ENCODE peak calls at places on chromosomes 6 and 20, in four cellular contexts. One of them, this sample, is unnamed.

GRCh38 chr6:90537723-90538407 is 49.0 kb downstream of the MAP3K7 start:
- ATAC-seq in Panc1: no peak
- ATAC-seq in GM12878: peak
- ATAC-seq in upper lobe of left lung: no peak
- ATAC-seq in this sample: peak

GRCh38 chr20:61955668-61956395 is 109.8 kb downstream of the TAF4 start:
- ATAC-seq in upper lobe of left lung: no peak
- ATAC-seq in GM12878: no peak
- ATAC-seq in Panc1: no peak
- ATAC-seq in this sample: no peak

GRCh38 chr20:24364464-24364863 is 105.0 kb upstream of the SYNDIG1 start:
- ATAC-seq in upper lobe of left lung: no peak
- ATAC-seq in Panc1: no peak
- ATAC-seq in GM12878: no peak
- ATAC-seq in this sample: no peak

GRCh38 chr6:149329529-149329928 is 12.0 kb downstream of the TAB2 start:
- ATAC-seq in GM12878: peak
- ATAC-seq in Panc1: no peak
- ATAC-seq in upper lobe of left lung: no peak
- ATAC-seq in this sample: no peak

GRCh38 chr6:135145509-135145865 is 35.6 kb upstream of the MYB start:
- ATAC-seq in GM12878: peak
- ATAC-seq in upper lobe of left lung: no peak
- ATAC-seq in Panc1: no peak
- ATAC-seq in this sample: no peak

GRCh38 chr6:150857062-150857905 is 8.2 kb upstream of the MTHFD1L start:
- ATAC-seq in Panc1: peak
- ATAC-seq in upper lobe of left lung: peak
- ATAC-seq in GM12878: peak
- ATAC-seq in this sample: peak

GRCh38 chr6:23097569-23097968 is 528.2 kb downstream of the HDGFL1 start:
- ATAC-seq in upper lobe of left lung: no peak
- ATAC-seq in Panc1: no peak
- ATAC-seq in GM12878: no peak
- ATAC-seq in this sample: no peak

GRCh38 chr6:162952343-162952871 is 224.6 kb downstream of the PACRG start:
- ATAC-seq in upper lobe of left lung: no peak
- ATAC-seq in Panc1: no peak
- ATAC-seq in GM12878: no peak
- ATAC-seq in this sample: no peak

GRCh38 chr6:155549928-155550327 is 94.3 kb upstream of the NOX3 start:
- ATAC-seq in Panc1: no peak
- ATAC-seq in GM12878: no peak
- ATAC-seq in upper lobe of left lung: no peak
- ATAC-seq in this sample: no peak

GRCh38 chr6:107292570-107293285 is 166.6 kb downstream of the PDSS2 start:
- ATAC-seq in upper lobe of left lung: no peak
- ATAC-seq in Panc1: no peak
- ATAC-seq in GM12878: no peak
- ATAC-seq in this sample: no peak

GRCh38 chr20:17759449-17759848 is 59.7 kb downstream of the BANF2 start:
- ATAC-seq in upper lobe of left lung: no peak
- ATAC-seq in GM12878: no peak
- ATAC-seq in Panc1: no peak
- ATAC-seq in this sample: peak

GRCh38 chr20:23928788-23929187 is 49.2 kb upstream of the CST5 start:
- ATAC-seq in upper lobe of left lung: no peak
- ATAC-seq in GM12878: no peak
- ATAC-seq in Panc1: no peak
- ATAC-seq in this sample: no peak

GRCh38 chr6:32972353-32973143 is 4.2 kb downstream of the BRD2 start:
- ATAC-seq in upper lobe of left lung: no peak
- ATAC-seq in Panc1: peak
- ATAC-seq in GM12878: peak
- ATAC-seq in this sample: no peak

GRCh38 chr6:21826031-21826430 is 232.5 kb downstream of the SOX4 start:
- ATAC-seq in Panc1: no peak
- ATAC-seq in GM12878: no peak
- ATAC-seq in upper lobe of left lung: no peak
- ATAC-seq in this sample: no peak

GRCh38 chr20:56554869-56555268 is 21.8 kb downstream of the FAM209B start:
- ATAC-seq in Panc1: peak
- ATAC-seq in GM12878: peak
- ATAC-seq in upper lobe of left lung: peak
- ATAC-seq in this sample: peak

GRCh38 chr20:31713312-31714049 is 9.2 kb downstream of the BCL2L1 start:
- ATAC-seq in Panc1: peak
- ATAC-seq in upper lobe of left lung: peak
- ATAC-seq in GM12878: no peak
- ATAC-seq in this sample: peak

GRCh38 chr6:150116195-150116800 is 26.5 kb upstream of the PPP1R14C start:
- ATAC-seq in Panc1: no peak
- ATAC-seq in upper lobe of left lung: peak
- ATAC-seq in GM12878: no peak
- ATAC-seq in this sample: no peak

GRCh38 chr6:2865270-2866182 is 23.9 kb upstream of the SERPINB1 start:
- ATAC-seq in Panc1: peak
- ATAC-seq in upper lobe of left lung: no peak
- ATAC-seq in GM12878: peak
- ATAC-seq in this sample: no peak

GRCh38 chr6:45351667-45352066 is 23.5 kb downstream of the RUNX2 start:
- ATAC-seq in upper lobe of left lung: no peak
- ATAC-seq in GM12878: no peak
- ATAC-seq in Panc1: no peak
- ATAC-seq in this sample: no peak

GRCh38 chr20:57844626-57845596 is 135.1 kb upstream of the PMEPA1 start:
- ATAC-seq in upper lobe of left lung: no peak
- ATAC-seq in Panc1: peak
- ATAC-seq in GM12878: peak
- ATAC-seq in this sample: no peak

GRCh38 chr6:30158475-30159025 is 2.5 kb downstream of the TRIM10 start:
- ATAC-seq in GM12878: no peak
- ATAC-seq in upper lobe of left lung: no peak
- ATAC-seq in Panc1: no peak
- ATAC-seq in this sample: no peak

GRCh38 chr6:132713355-132714134 is at the start of gene VNN1:
- ATAC-seq in GM12878: peak
- ATAC-seq in upper lobe of left lung: peak
- ATAC-seq in Panc1: no peak
- ATAC-seq in this sample: peak

GRCh38 chr6:167669870-167670802 is 156.6 kb upstream of the AFDN start:
- ATAC-seq in upper lobe of left lung: no peak
- ATAC-seq in GM12878: no peak
- ATAC-seq in Panc1: no peak
- ATAC-seq in this sample: no peak

GRCh38 chr6:131084982-131085381 is 21.9 kb upstream of the EPB41L2 start:
- ATAC-seq in upper lobe of left lung: no peak
- ATAC-seq in Panc1: no peak
- ATAC-seq in GM12878: no peak
- ATAC-seq in this sample: no peak

GRCh38 chr6:21325201-21325856 is 268.2 kb upstream of the SOX4 start:
- ATAC-seq in upper lobe of left lung: no peak
- ATAC-seq in GM12878: peak
- ATAC-seq in Panc1: no peak
- ATAC-seq in this sample: no peak

GRCh38 chr20:40673442-40673841 is 15.6 kb downstream of the MAFB start:
- ATAC-seq in upper lobe of left lung: no peak
- ATAC-seq in GM12878: no peak
- ATAC-seq in Panc1: no peak
- ATAC-seq in this sample: no peak

GRCh38 chr6:87155920-87156600 is 695 bp downstream of the ZNF292 start:
- ATAC-seq in Panc1: peak
- ATAC-seq in GM12878: peak
- ATAC-seq in upper lobe of left lung: peak
- ATAC-seq in this sample: peak

GRCh38 chr6:37202788-37203491 is 33.0 kb downstream of the PIM1 start:
- ATAC-seq in GM12878: no peak
- ATAC-seq in upper lobe of left lung: no peak
- ATAC-seq in Panc1: no peak
- ATAC-seq in this sample: no peak

GRCh38 chr20:43959079-43959919 is 44.6 kb downstream of the TOX2 start:
- ATAC-seq in GM12878: peak
- ATAC-seq in Panc1: no peak
- ATAC-seq in upper lobe of left lung: peak
- ATAC-seq in this sample: no peak

GRCh38 chr6:12355354-12355753 is 65.2 kb downstream of the EDN1 start:
- ATAC-seq in upper lobe of left lung: no peak
- ATAC-seq in GM12878: peak
- ATAC-seq in Panc1: no peak
- ATAC-seq in this sample: no peak

GRCh38 chr6:72643214-72643613 is 21.4 kb downstream of the KCNQ5 start:
- ATAC-seq in Panc1: no peak
- ATAC-seq in GM12878: peak
- ATAC-seq in upper lobe of left lung: no peak
- ATAC-seq in this sample: no peak

GRCh38 chr6:4010682-4011081 is 68.3 kb downstream of the FAM217A start:
- ATAC-seq in Panc1: no peak
- ATAC-seq in upper lobe of left lung: no peak
- ATAC-seq in GM12878: peak
- ATAC-seq in this sample: no peak

GRCh38 chr6:120198033-120198432 is 848.5 kb upstream of the MAN1A1 start:
- ATAC-seq in Panc1: no peak
- ATAC-seq in upper lobe of left lung: no peak
- ATAC-seq in GM12878: peak
- ATAC-seq in this sample: no peak

GRCh38 chr20:43820742-43821330 is 93.8 kb upstream of the TOX2 start:
- ATAC-seq in GM12878: no peak
- ATAC-seq in upper lobe of left lung: no peak
- ATAC-seq in Panc1: no peak
- ATAC-seq in this sample: no peak

GRCh38 chr6:159677226-159677901 is 15.7 kb downstream of the SOD2 start:
- ATAC-seq in Panc1: no peak
- ATAC-seq in upper lobe of left lung: no peak
- ATAC-seq in GM12878: no peak
- ATAC-seq in this sample: no peak

GRCh38 chr6:46221221-46221793 is 50.5 kb upstream of the ENPP5 start:
- ATAC-seq in upper lobe of left lung: no peak
- ATAC-seq in GM12878: peak
- ATAC-seq in Panc1: peak
- ATAC-seq in this sample: no peak

GRCh38 chr6:112356994-112357393 is 9.9 kb downstream of the RFPL4B start:
- ATAC-seq in upper lobe of left lung: no peak
- ATAC-seq in GM12878: no peak
- ATAC-seq in Panc1: no peak
- ATAC-seq in this sample: no peak

GRCh38 chr20:48198951-48199431 is 413.7 kb upstream of the SULF2 start:
- ATAC-seq in GM12878: no peak
- ATAC-seq in Panc1: no peak
- ATAC-seq in upper lobe of left lung: no peak
- ATAC-seq in this sample: no peak
- TF ChIP-seq POLR2AphosphoS5 in GM12878: no peak
- TF ChIP-seq POLR2AphosphoS5 in Panc1: no peak
- TF ChIP-seq POLR2AphosphoS5 in upper lobe of left lung: no peak
- TF ChIP-seq POLR2AphosphoS5 in this sample: no peak

DNA sequence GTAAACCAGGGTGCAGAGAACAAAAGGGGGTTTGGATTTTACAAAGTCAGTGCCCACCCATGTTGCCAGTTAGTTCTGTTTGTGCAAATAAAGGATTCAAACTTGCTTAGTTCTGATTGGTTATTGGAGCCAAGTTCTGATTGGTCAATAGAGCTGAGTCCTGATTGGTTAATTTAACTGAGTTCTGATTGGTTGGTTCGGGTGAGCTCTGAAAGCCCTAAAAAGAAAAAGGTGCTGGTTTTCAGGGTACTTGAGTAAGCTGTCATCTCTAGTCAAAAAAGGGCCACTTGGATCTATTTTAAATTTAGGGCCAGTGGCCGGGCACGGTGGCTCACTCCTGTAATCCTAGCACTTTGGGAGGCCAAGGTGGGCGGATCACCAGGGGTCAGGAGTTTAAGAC is 47.6 kb downstream of the SCGN start:
- ATAC-seq in Panc1: no peak
- ATAC-seq in upper lobe of left lung: no peak
- ATAC-seq in GM12878: no peak
- ATAC-seq in this sample: no peak
- TF ChIP-seq POLR2AphosphoS5 in Panc1: no peak
- TF ChIP-seq POLR2AphosphoS5 in upper lobe of left lung: no peak
- TF ChIP-seq POLR2AphosphoS5 in GM12878: no peak
- TF ChIP-seq POLR2AphosphoS5 in this sample: no peak

DNA sequence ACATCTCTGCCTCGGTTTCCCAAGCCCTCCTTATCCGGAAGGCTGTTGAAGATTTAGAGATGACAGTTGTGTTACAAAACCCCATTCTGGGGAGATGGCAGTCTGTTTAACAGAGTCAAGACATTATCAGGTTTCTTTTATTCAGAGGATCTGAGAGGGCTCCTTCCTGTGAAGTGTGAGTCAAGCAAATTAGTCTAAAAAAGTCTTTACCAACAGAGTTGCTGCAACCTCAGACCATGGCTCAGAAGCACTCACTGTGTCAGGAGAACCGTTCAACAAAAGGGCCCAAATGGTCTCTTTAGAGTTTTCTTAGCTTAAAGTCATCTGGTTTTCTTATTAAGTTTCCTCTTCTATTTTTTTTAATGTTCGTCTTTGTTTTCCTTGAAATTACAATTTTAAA is 717.8 kb downstream of the EPM2A start:
- ATAC-seq in upper lobe of left lung: no peak
- ATAC-seq in Panc1: no peak
- ATAC-seq in GM12878: no peak
- ATAC-seq in this sample: no peak
- TF ChIP-seq POLR2AphosphoS5 in upper lobe of left lung: no peak
- TF ChIP-seq POLR2AphosphoS5 in Panc1: no peak
- TF ChIP-seq POLR2AphosphoS5 in GM12878: no peak
- TF ChIP-seq POLR2AphosphoS5 in this sample: no peak

GRCh38 chr6:88402909-88403308 is 236.8 kb upstream of the CNR1 start:
- ATAC-seq in Panc1: no peak
- ATAC-seq in upper lobe of left lung: no peak
- ATAC-seq in GM12878: no peak
- ATAC-seq in this sample: no peak
- TF ChIP-seq POLR2AphosphoS5 in Panc1: no peak
- TF ChIP-seq POLR2AphosphoS5 in upper lobe of left lung: no peak
- TF ChIP-seq POLR2AphosphoS5 in GM12878: no peak
- TF ChIP-seq POLR2AphosphoS5 in this sample: no peak

DNA sequence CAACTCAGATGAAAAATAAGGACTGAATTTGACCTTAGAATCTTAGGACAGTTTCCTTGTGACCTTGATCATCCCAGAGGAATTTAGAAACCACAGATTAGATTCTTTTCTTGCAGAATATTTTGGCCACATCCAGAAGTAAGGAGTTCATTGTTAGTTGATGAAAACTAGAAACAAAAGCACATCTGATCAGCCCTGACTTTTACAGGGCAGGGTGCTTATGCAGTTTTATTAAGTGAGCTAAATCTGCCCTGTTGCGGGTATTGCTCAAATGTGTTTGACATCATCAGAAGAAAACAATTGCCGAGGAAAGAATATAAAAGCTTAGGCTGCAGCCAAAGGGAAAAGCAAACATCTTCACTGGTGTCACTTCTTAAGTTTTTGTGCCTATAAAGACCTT is 100.8 kb downstream of the MTFR2 start:
- ATAC-seq in upper lobe of left lung: no peak
- ATAC-seq in Panc1: no peak
- ATAC-seq in GM12878: no peak
- ATAC-seq in this sample: no peak
- TF ChIP-seq POLR2AphosphoS5 in upper lobe of left lung: no peak
- TF ChIP-seq POLR2AphosphoS5 in Panc1: no peak
- TF ChIP-seq POLR2AphosphoS5 in GM12878: no peak
- TF ChIP-seq POLR2AphosphoS5 in this sample: no peak